ENCODE peak calls at places on chromosomes 5 and 9, in nine cellular contexts. D is activated T-helper 1 cell treated with anti-CD3 and anti-CD28 coated beads, Interleukin-12 subunit alpha, Interleukin-12 subunit beta, Interleukin-2, Interleukin-4 antibody, amounts not matched to agents 30 ng/mL and 10 ng/mL and 1 ng/mL, durations not matched to agents 14 hours and 24 hours and 36 hours; F is mucosa of descending colon; E is T-helper 2 cell; Z is upper lobe of right lung; J is stimulated activated CD8-positive, alpha-beta memory T cell treated with anti-CD3 and anti-CD28 coated beads, Interleukin-15, amount 100 ng/mL, for 1 hour; S is activated T-cell treated with anti-CD3 and anti-CD28 coated beads for 1 hour; Y is activated CD4-positive, alpha-beta T cell treated with anti-CD3 and anti-CD28 coated beads for 24 hours; P is GDM1. N is an unnamed sample.

GRCh38 chr5:120164989-120165388 is 299.1 kb upstream of the PRR16 start:
- DNase-seq in D (no peak), F (no peak), E (no peak), Z (no peak), J (no peak), S (no peak), Y (no peak), P (no peak), N (no peak)

GRCh38 chr5:180809403-180810209 is 7.0 kb upstream of the MGAT1 start:
- DNase-seq in D (peak; percentile 89), F (no peak), E (peak; percentile 83), Z (no peak), J (peak; percentile 67), S (peak; percentile 71), Y (peak; percentile 60), P (peak; percentile 79), N (no peak)

GRCh38 chr5:96652769-96653455 is 9.3 kb upstream of the CAST start:
- DNase-seq in D (no peak), F (no peak), E (no peak), Z (no peak), J (no peak), S (no peak), Y (no peak), P (no peak), N (no peak)

GRCh38 chr5:31993182-31993961 is 180.7 kb downstream of the GOLPH3 start:
- DNase-seq in D (no peak), F (no peak), E (no peak), Z (no peak), J (no peak), S (no peak), Y (no peak), P (no peak), N (no peak)

GRCh38 chr5:74543162-74543995 is 97.1 kb downstream of the ENC1 start:
- DNase-seq in D (no peak), F (no peak), E (no peak), Z (no peak), J (no peak), S (no peak), Y (no peak), P (no peak), N (peak; percentile 53)

GRCh38 chr5:74232281-74232680 is 408.2 kb downstream of the ENC1 start:
- DNase-seq in D (no peak), F (no peak), E (no peak), Z (no peak), J (no peak), S (no peak), Y (no peak), P (no peak), N (no peak)

GRCh38 chr5:136086776-136087566 is 45.7 kb upstream of the SMAD5 start:
- DNase-seq in D (no peak), F (no peak), E (no peak), Z (no peak), J (no peak), S (no peak), Y (no peak), P (no peak), N (no peak)

GRCh38 chr9:126248680-126249079 is 77.9 kb upstream of the MVB12B start:
- DNase-seq in D (no peak), F (no peak), E (no peak), Z (no peak), J (no peak), S (no peak), Y (no peak), P (no peak), N (no peak)

GRCh38 chr5:44506561-44506960 is 117.3 kb upstream of the FGF10 start:
- DNase-seq in D (no peak), F (no peak), E (no peak), Z (no peak), J (no peak), S (no peak), Y (no peak), P (no peak), N (no peak)

GRCh38 chr5:34998058-34998789 is 49.5 kb downstream of the AGXT2 start:
- DNase-seq in D (no peak), F (no peak), E (no peak), Z (no peak), J (no peak), S (no peak), Y (no peak), P (no peak), N (no peak)

GRCh38 chr9:93649610-93650261 is 73.4 kb downstream of the PHF2 start:
- DNase-seq in D (no peak), F (no peak), E (no peak), Z (peak; percentile 10), J (no peak), S (no peak), Y (no peak), P (no peak), N (no peak)

GRCh38 chr5:129406440-129406839 is 53.7 kb upstream of the ADAMTS19 start:
- DNase-seq in D (no peak), F (no peak), E (no peak), Z (no peak), J (no peak), S (no peak), Y (no peak), P (no peak), N (no peak)

GRCh38 chr9:90167920-90168319 is 474.7 kb downstream of the DIRAS2 start:
- DNase-seq in D (no peak), F (no peak), E (no peak), Z (no peak), J (no peak), S (no peak), Y (no peak), P (no peak), N (no peak)

GRCh38 chr5:149425729-149426128 is 46.6 kb upstream of the IL17B start:
- DNase-seq in D (no peak), F (no peak), E (no peak), Z (no peak), J (no peak), S (no peak), Y (no peak), P (no peak), N (no peak)

GRCh38 chr9:84703793-84704192 is 34.3 kb downstream of the NTRK2 start:
- DNase-seq in D (no peak), F (no peak), E (no peak), Z (no peak), J (no peak), S (no peak), Y (no peak), P (no peak), N (no peak)

GRCh38 chr5:160800375-160800774 is 51.6 kb downstream of the ATP10B start:
- DNase-seq in D (no peak), F (no peak), E (no peak), Z (no peak), J (no peak), S (no peak), Y (no peak), P (no peak), N (no peak)